ENCODE peak calls at places on chromosomes 16 and 17, in four cellular contexts. O is Panc1; K is effector memory CD4-positive, alpha-beta T cell; B is Karpas-422. R is an unnamed sample. For H3K4me1, the result is how much of the 10 kb centered on the place peaks cover.

GRCh38 chr16:10256855-10257641 is 74.8 kb upstream of the GRIN2A start:
- DNase-seq in O (no peak), K (peak), B (peak), R (peak)

GRCh38 chr17:70021726-70022125 is 53.3 kb upstream of the KCNJ16 start:
- DNase-seq in O (no peak), K (no peak), B (no peak), R (no peak)

GRCh38 chr16:47834485-47835024 is 321.2 kb downstream of the ABCC12 start:
- DNase-seq in O (no peak), K (no peak), B (peak), R (no peak)

GRCh38 chr16:11398136-11398535 is 52.9 kb downstream of the RMI2 start:
- DNase-seq in O (no peak), K (no peak), B (no peak), R (no peak)

GRCh38 chr17:7997186-7997585 is 5.2 kb upstream of the GUCY2D start:
- DNase-seq in O (no peak), K (no peak), B (peak), R (peak)

GRCh38 chr17:14776791-14777190 is 475.9 kb downstream of the HS3ST3B1 start:
- DNase-seq in O (no peak), K (no peak), B (no peak), R (no peak)

GRCh38 chr16:89502319-89502843 is 5.8 kb upstream of the SPG7 start:
- DNase-seq in O (no peak), K (no peak), B (no peak), R (no peak)

GRCh38 chr16:23833960-23834685 is 1.7 kb upstream of the PRKCB start:
- DNase-seq in O (no peak), K (no peak), B (no peak), R (no peak)

GRCh38 chr16:31363721-31364120 is 8.7 kb downstream of the ITGAX start:
- DNase-seq in O (no peak), K (no peak), B (no peak), R (no peak)

GRCh38 chr16:19717781-19718623 is at the start of the genes IQCK and KNOP1:
- DNase-seq in O (no peak), K (peak), B (peak), R (peak)

GRCh38 chr17:75704963-75705875 is 16.0 kb upstream of the ITGB4 start:
- DNase-seq in O (no peak), K (no peak), B (no peak), R (no peak)
- H3K27ac ChIP-seq in O (peak), K (no peak), B (no peak), R (no peak)

GRCh38 chr17:17201271-17201670 is 4.9 kb downstream of the PLD6 start:
- DNase-seq in O (no peak), K (no peak), B (no peak), R (no peak)

GRCh38 chr17:17200311-17200710 is 5.8 kb downstream of the PLD6 start:
- DNase-seq in O (no peak), K (no peak), B (no peak), R (no peak)

GRCh38 chr17:17200831-17201230 is 5.3 kb downstream of the PLD6 start:
- DNase-seq in O (no peak), K (no peak), B (no peak), R (no peak)

GRCh38 chr17:17203173-17203730 is 2.9 kb downstream of the PLD6 start:
- DNase-seq in O (no peak), K (no peak), B (no peak), R (no peak)

DNA sequence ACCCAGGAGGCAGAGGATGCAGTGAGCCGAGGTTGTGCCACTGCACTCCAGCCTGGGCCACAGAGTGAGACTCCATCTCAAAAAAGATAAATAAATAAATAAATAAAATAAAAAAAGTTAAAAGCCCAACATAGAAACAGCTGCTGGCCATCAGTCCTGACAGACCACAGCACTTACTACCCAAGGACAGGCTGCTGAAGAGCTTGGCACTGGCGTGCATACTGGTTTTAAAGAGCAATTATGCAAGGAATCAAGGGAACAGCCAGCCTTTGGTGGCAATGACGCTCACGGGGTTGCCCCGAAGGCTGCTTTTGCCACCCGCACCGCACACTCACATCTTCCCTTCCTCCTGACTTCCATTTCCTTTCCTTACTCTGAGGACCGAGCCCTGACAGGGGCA is 4.2 kb downstream of the PLD6 start:
- DNase-seq in O (no peak), K (no peak), B (no peak), R (no peak)
- H3K4me1 ChIP-seq in O (under half), K (under half), B (under half), R (under half)

GRCh38 chr17:28819582-28819981 is 23.0 kb downstream of the FAM222B start:
- DNase-seq in O (no peak), K (no peak), B (no peak), R (no peak)
- H3K27ac ChIP-seq in O (no peak), K (no peak), B (peak), R (no peak)

GRCh38 chr17:66403846-66404597 is 101.6 kb downstream of the PRKCA start:
- DNase-seq in O (no peak), K (no peak), B (no peak), R (no peak)
- H3K4me1 ChIP-seq in O (under half), K (under half), B (under half), R (under half)

GRCh38 chr16:75237398-75238131 is 13.9 kb downstream of the BCAR1 start:
- DNase-seq in O (no peak), K (no peak), B (no peak), R (no peak)
- H3K27ac ChIP-seq in O (peak), K (no peak), B (no peak), R (no peak)

DNA sequence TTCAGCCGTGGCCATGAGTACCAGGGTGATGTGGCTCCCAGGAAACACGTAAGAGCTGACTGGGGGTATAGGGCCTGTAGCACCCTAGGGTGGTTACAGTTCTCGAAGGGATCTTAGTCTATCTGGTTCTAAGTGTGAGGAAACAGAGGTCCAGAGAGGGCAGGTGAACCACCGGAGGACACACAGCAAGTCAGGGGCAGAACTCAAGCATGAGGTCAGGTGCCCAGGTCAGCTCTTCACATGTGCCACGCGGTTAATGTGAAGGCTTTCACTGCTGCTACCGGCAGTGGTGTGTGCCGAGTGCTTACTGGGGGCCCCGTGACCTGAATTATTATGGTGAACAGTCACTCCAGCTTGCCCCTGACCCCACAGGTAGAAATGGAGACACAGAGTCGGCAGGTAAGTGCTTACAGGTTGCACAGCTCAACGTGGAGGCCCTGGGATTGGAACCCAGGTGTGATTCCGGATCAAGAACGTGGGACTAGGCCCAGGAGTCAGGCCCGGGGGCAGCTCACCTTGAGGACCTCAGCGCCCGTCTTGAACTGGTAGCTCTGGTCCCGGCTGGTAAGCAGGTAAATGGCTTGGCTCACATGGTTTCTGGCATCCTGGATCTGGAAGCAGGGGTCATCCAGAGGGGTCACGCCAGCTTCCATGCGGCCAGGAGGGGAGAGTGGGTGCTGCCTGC is 3.1 kb downstream of the ROGDI start:
- DNase-seq in O (no peak), K (no peak), B (no peak), R (no peak)
- H3K4me1 ChIP-seq in O (under half), K (under half), B (under half), R (under half)

DNA sequence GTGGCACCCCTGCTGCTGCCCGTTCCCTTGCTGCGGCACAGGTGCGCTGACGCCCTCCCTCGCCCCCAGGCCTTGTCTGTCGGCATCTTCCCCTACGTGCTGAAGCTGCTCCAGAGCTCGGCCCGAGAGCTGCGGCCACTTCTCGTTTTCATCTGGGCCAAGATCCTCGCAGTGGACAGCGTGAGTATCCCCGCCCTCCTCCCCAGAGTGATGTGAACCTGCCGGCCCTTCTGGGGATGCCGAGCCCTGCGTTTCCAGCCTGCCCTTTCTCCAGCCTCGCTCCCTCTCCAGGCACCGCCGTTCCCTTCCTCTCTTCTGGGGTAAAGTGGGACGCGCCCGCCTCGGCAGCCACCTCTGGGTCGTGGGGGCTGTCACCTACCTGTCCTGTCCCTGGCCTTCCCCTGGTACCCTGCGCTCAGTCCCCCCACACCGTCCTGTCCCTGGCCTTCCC is 133.9 kb upstream of the CHMP6 start:
- DNase-seq in O (no peak), K (no peak), B (no peak), R (no peak)
- H3K27ac ChIP-seq in O (no peak), K (no peak), B (no peak), R (no peak)

GRCh38 chr17:78268960-78269892 is 37.8 kb downstream of the TMEM235 start:
- DNase-seq in O (no peak), K (no peak), B (no peak), R (no peak)
- H3K4me1 ChIP-seq in O (under half), K (under half), B (under half), R (under half)